ENCODE peak calls at places on chromosomes 3 and 15, in ten cellular contexts. One of them, this sample, is unnamed.

GRCh38 chr3:11703185-11703584 is 59.5 kb upstream of the VGLL4 start:
- DNase-seq in A549: no peak
- DNase-seq in CD8-positive, alpha-beta T cell: no peak
- DNase-seq in endothelial cell of umbilical vein: no peak
- DNase-seq in hepatocyte: no peak
- DNase-seq in tibial nerve: no peak
- DNase-seq in psoas muscle: no peak
- DNase-seq in lower lobe of right lung: no peak
- DNase-seq in IMR-90: no peak
- DNase-seq in mucosa of descending colon: no peak
- DNase-seq in this sample: no peak

GRCh38 chr3:142595141-142595540 is 1.1 kb upstream of the PLS1 start:
- DNase-seq in A549: no peak
- DNase-seq in CD8-positive, alpha-beta T cell: no peak
- DNase-seq in endothelial cell of umbilical vein: no peak
- DNase-seq in hepatocyte: no peak
- DNase-seq in tibial nerve: no peak
- DNase-seq in psoas muscle: no peak
- DNase-seq in lower lobe of right lung: no peak
- DNase-seq in IMR-90: no peak
- DNase-seq in mucosa of descending colon: no peak
- DNase-seq in this sample: no peak

GRCh38 chr3:79032686-79033318 is 735.0 kb downstream of the ROBO1 start:
- DNase-seq in A549: peak; percentile 69
- DNase-seq in CD8-positive, alpha-beta T cell: no peak
- DNase-seq in endothelial cell of umbilical vein: peak; percentile 62
- DNase-seq in hepatocyte: peak; percentile 66
- DNase-seq in tibial nerve: peak; percentile 68
- DNase-seq in psoas muscle: no peak
- DNase-seq in lower lobe of right lung: no peak
- DNase-seq in IMR-90: peak; percentile 67
- DNase-seq in mucosa of descending colon: no peak
- DNase-seq in this sample: peak; percentile 27

GRCh38 chr15:59366368-59367021 is 6.2 kb downstream of the MYO1E start:
- DNase-seq in A549: peak; percentile 55
- DNase-seq in CD8-positive, alpha-beta T cell: no peak
- DNase-seq in endothelial cell of umbilical vein: peak; percentile 58
- DNase-seq in hepatocyte: peak; percentile 23
- DNase-seq in tibial nerve: no peak
- DNase-seq in psoas muscle: no peak
- DNase-seq in lower lobe of right lung: no peak
- DNase-seq in IMR-90: no peak
- DNase-seq in mucosa of descending colon: no peak
- DNase-seq in this sample: no peak

GRCh38 chr3:45606991-45607712 is 12.6 kb downstream of the LIMD1 start:
- DNase-seq in A549: no peak
- DNase-seq in CD8-positive, alpha-beta T cell: no peak
- DNase-seq in endothelial cell of umbilical vein: no peak
- DNase-seq in hepatocyte: no peak
- DNase-seq in tibial nerve: no peak
- DNase-seq in psoas muscle: no peak
- DNase-seq in lower lobe of right lung: peak; percentile 34
- DNase-seq in IMR-90: peak; percentile 52
- DNase-seq in mucosa of descending colon: no peak
- DNase-seq in this sample: no peak

GRCh38 chr15:92886229-92886628 is 13.9 kb upstream of the CHD2 start:
- DNase-seq in A549: no peak
- DNase-seq in CD8-positive, alpha-beta T cell: no peak
- DNase-seq in endothelial cell of umbilical vein: no peak
- DNase-seq in hepatocyte: no peak
- DNase-seq in tibial nerve: no peak
- DNase-seq in psoas muscle: no peak
- DNase-seq in lower lobe of right lung: no peak
- DNase-seq in IMR-90: no peak
- DNase-seq in mucosa of descending colon: no peak
- DNase-seq in this sample: no peak

GRCh38 chr3:126100216-126100615 is 16.3 kb upstream of the SLC41A3 start:
- DNase-seq in A549: no peak
- DNase-seq in CD8-positive, alpha-beta T cell: peak; percentile 19
- DNase-seq in endothelial cell of umbilical vein: no peak
- DNase-seq in hepatocyte: no peak
- DNase-seq in tibial nerve: no peak
- DNase-seq in psoas muscle: no peak
- DNase-seq in lower lobe of right lung: no peak
- DNase-seq in IMR-90: no peak
- DNase-seq in mucosa of descending colon: no peak
- DNase-seq in this sample: no peak

GRCh38 chr15:67228286-67228685 is 26.2 kb downstream of the AAGAB start:
- DNase-seq in A549: no peak
- DNase-seq in CD8-positive, alpha-beta T cell: no peak
- DNase-seq in endothelial cell of umbilical vein: no peak
- DNase-seq in hepatocyte: no peak
- DNase-seq in tibial nerve: no peak
- DNase-seq in psoas muscle: no peak
- DNase-seq in lower lobe of right lung: no peak
- DNase-seq in IMR-90: no peak
- DNase-seq in mucosa of descending colon: no peak
- DNase-seq in this sample: no peak

GRCh38 chr3:31224936-31225335 is 307.8 kb upstream of the STT3B start:
- DNase-seq in A549: no peak
- DNase-seq in CD8-positive, alpha-beta T cell: no peak
- DNase-seq in endothelial cell of umbilical vein: no peak
- DNase-seq in hepatocyte: no peak
- DNase-seq in tibial nerve: no peak
- DNase-seq in psoas muscle: no peak
- DNase-seq in lower lobe of right lung: no peak
- DNase-seq in IMR-90: no peak
- DNase-seq in mucosa of descending colon: no peak
- DNase-seq in this sample: no peak

GRCh38 chr3:193407688-193408087 is 29.1 kb upstream of the ATP13A5 start:
- DNase-seq in A549: no peak
- DNase-seq in CD8-positive, alpha-beta T cell: no peak
- DNase-seq in endothelial cell of umbilical vein: no peak
- DNase-seq in hepatocyte: no peak
- DNase-seq in tibial nerve: no peak
- DNase-seq in psoas muscle: no peak
- DNase-seq in lower lobe of right lung: no peak
- DNase-seq in IMR-90: no peak
- DNase-seq in mucosa of descending colon: no peak
- DNase-seq in this sample: no peak

GRCh38 chr15:88166330-88166993 is 90.1 kb downstream of the NTRK3 start:
- DNase-seq in A549: no peak
- DNase-seq in CD8-positive, alpha-beta T cell: no peak
- DNase-seq in endothelial cell of umbilical vein: no peak
- DNase-seq in hepatocyte: peak; percentile 79
- DNase-seq in tibial nerve: no peak
- DNase-seq in psoas muscle: no peak
- DNase-seq in lower lobe of right lung: no peak
- DNase-seq in IMR-90: no peak
- DNase-seq in mucosa of descending colon: no peak
- DNase-seq in this sample: peak; percentile 7

GRCh38 chr15:63086967-63087366 is 34.7 kb upstream of the LACTB start:
- DNase-seq in A549: no peak
- DNase-seq in CD8-positive, alpha-beta T cell: no peak
- DNase-seq in endothelial cell of umbilical vein: no peak
- DNase-seq in hepatocyte: no peak
- DNase-seq in tibial nerve: no peak
- DNase-seq in psoas muscle: no peak
- DNase-seq in lower lobe of right lung: no peak
- DNase-seq in IMR-90: no peak
- DNase-seq in mucosa of descending colon: no peak
- DNase-seq in this sample: no peak

GRCh38 chr15:66953523-66954229 is 111.7 kb upstream of the SMAD3 start:
- DNase-seq in A549: no peak
- DNase-seq in CD8-positive, alpha-beta T cell: no peak
- DNase-seq in endothelial cell of umbilical vein: no peak
- DNase-seq in hepatocyte: no peak
- DNase-seq in tibial nerve: no peak
- DNase-seq in psoas muscle: no peak
- DNase-seq in lower lobe of right lung: no peak
- DNase-seq in IMR-90: no peak
- DNase-seq in mucosa of descending colon: no peak
- DNase-seq in this sample: no peak

GRCh38 chr3:156818890-156819289 is 7.3 kb upstream of the LEKR1 start:
- DNase-seq in A549: peak; percentile 54
- DNase-seq in CD8-positive, alpha-beta T cell: no peak
- DNase-seq in endothelial cell of umbilical vein: peak; percentile 80
- DNase-seq in hepatocyte: peak; percentile 34
- DNase-seq in tibial nerve: no peak
- DNase-seq in psoas muscle: no peak
- DNase-seq in lower lobe of right lung: no peak
- DNase-seq in IMR-90: peak; percentile 74
- DNase-seq in mucosa of descending colon: no peak
- DNase-seq in this sample: no peak

GRCh38 chr3:50564321-50564720 is 3.2 kb downstream of the C3orf18 start:
- DNase-seq in A549: no peak
- DNase-seq in CD8-positive, alpha-beta T cell: no peak
- DNase-seq in endothelial cell of umbilical vein: no peak
- DNase-seq in hepatocyte: no peak
- DNase-seq in tibial nerve: no peak
- DNase-seq in psoas muscle: no peak
- DNase-seq in lower lobe of right lung: no peak
- DNase-seq in IMR-90: no peak
- DNase-seq in mucosa of descending colon: no peak
- DNase-seq in this sample: no peak

GRCh38 chr3:42732829-42733459 is 30.3 kb upstream of the HHATL start:
- DNase-seq in A549: no peak
- DNase-seq in CD8-positive, alpha-beta T cell: peak; percentile 31
- DNase-seq in endothelial cell of umbilical vein: no peak
- DNase-seq in hepatocyte: no peak
- DNase-seq in tibial nerve: no peak
- DNase-seq in psoas muscle: no peak
- DNase-seq in lower lobe of right lung: no peak
- DNase-seq in IMR-90: no peak
- DNase-seq in mucosa of descending colon: no peak
- DNase-seq in this sample: no peak

GRCh38 chr15:39251413-39252197 is 329.3 kb upstream of the THBS1 start:
- DNase-seq in A549: no peak
- DNase-seq in CD8-positive, alpha-beta T cell: no peak
- DNase-seq in endothelial cell of umbilical vein: peak; percentile 82
- DNase-seq in hepatocyte: no peak
- DNase-seq in tibial nerve: no peak
- DNase-seq in psoas muscle: no peak
- DNase-seq in lower lobe of right lung: no peak
- DNase-seq in IMR-90: peak; percentile 60
- DNase-seq in mucosa of descending colon: no peak
- DNase-seq in this sample: no peak

GRCh38 chr3:12299026-12299425 is 10.2 kb downstream of the PPARG start:
- DNase-seq in A549: no peak
- DNase-seq in CD8-positive, alpha-beta T cell: no peak
- DNase-seq in endothelial cell of umbilical vein: no peak
- DNase-seq in hepatocyte: no peak
- DNase-seq in tibial nerve: no peak
- DNase-seq in psoas muscle: no peak
- DNase-seq in lower lobe of right lung: no peak
- DNase-seq in IMR-90: no peak
- DNase-seq in mucosa of descending colon: no peak
- DNase-seq in this sample: no peak

GRCh38 chr15:69275104-69275670 is 23.5 kb upstream of the PAQR5 start:
- DNase-seq in A549: no peak
- DNase-seq in CD8-positive, alpha-beta T cell: no peak
- DNase-seq in endothelial cell of umbilical vein: no peak
- DNase-seq in hepatocyte: peak; percentile 52
- DNase-seq in tibial nerve: no peak
- DNase-seq in psoas muscle: no peak
- DNase-seq in lower lobe of right lung: no peak
- DNase-seq in IMR-90: peak; percentile 42
- DNase-seq in mucosa of descending colon: no peak
- DNase-seq in this sample: no peak

DNA sequence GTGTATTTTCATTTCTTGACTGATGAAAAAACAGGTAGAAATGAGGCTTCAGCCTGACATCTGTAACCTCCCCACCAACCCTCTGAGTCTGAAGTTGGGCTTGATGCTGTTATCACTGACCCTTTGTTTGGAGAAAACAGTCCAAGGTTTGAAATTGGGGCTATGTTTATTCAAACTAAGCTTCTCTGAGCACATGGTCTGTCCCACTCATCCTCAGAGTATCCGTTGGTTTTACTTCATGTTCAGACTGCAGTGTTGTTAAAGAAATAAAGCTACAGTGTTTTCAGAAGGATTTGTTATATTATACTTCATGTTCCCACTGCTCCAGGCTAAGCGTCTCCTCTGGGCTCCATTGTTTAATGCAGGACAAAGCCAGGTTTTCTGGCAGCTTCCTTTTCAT is 6.0 kb downstream of the MAPKBP1 start:
- DNase-seq in A549: no peak
- DNase-seq in CD8-positive, alpha-beta T cell: no peak
- DNase-seq in endothelial cell of umbilical vein: peak; percentile 42
- DNase-seq in hepatocyte: peak; percentile 8
- DNase-seq in tibial nerve: no peak
- DNase-seq in psoas muscle: no peak
- DNase-seq in lower lobe of right lung: no peak
- DNase-seq in IMR-90: peak; percentile 80
- DNase-seq in mucosa of descending colon: no peak
- DNase-seq in this sample: no peak
- H3K4me1 ChIP-seq in A549: peaks cover 14% of the 10 kb centered on the region
- H3K4me1 ChIP-seq in CD8-positive, alpha-beta T cell: peaks cover 30% of the 10 kb centered on the region
- H3K4me1 ChIP-seq in endothelial cell of umbilical vein: peaks cover 55% of the 10 kb centered on the region
- H3K4me1 ChIP-seq in hepatocyte: peaks cover 37% of the 10 kb centered on the region
- H3K4me1 ChIP-seq in tibial nerve: no peaks in the 10 kb centered on the region
- H3K4me1 ChIP-seq in psoas muscle: peaks cover 25% of the 10 kb centered on the region
- H3K4me1 ChIP-seq in lower lobe of right lung: peaks cover 34% of the 10 kb centered on the region
- H3K4me1 ChIP-seq in IMR-90: peaks cover 15% of the 10 kb centered on the region
- H3K4me1 ChIP-seq in mucosa of descending colon: peaks cover 8% of the 10 kb centered on the region
- H3K4me1 ChIP-seq in this sample: peaks cover 62% of the 10 kb centered on the region

GRCh38 chr3:55877703-55878102 is 390.6 kb upstream of the WNT5A start:
- DNase-seq in A549: no peak
- DNase-seq in CD8-positive, alpha-beta T cell: no peak
- DNase-seq in endothelial cell of umbilical vein: no peak
- DNase-seq in hepatocyte: no peak
- DNase-seq in tibial nerve: no peak
- DNase-seq in psoas muscle: no peak
- DNase-seq in lower lobe of right lung: no peak
- DNase-seq in IMR-90: no peak
- DNase-seq in mucosa of descending colon: no peak
- DNase-seq in this sample: no peak
- TF ChIP-seq CTCF in A549: no peak
- TF ChIP-seq CTCF in CD8-positive, alpha-beta T cell: no peak
- TF ChIP-seq CTCF in endothelial cell of umbilical vein: no peak
- TF ChIP-seq CTCF in hepatocyte: no peak
- TF ChIP-seq CTCF in tibial nerve: no peak
- TF ChIP-seq CTCF in psoas muscle: no peak
- TF ChIP-seq CTCF in lower lobe of right lung: no peak
- TF ChIP-seq CTCF in IMR-90: no peak
- TF ChIP-seq CTCF in mucosa of descending colon: no peak
- TF ChIP-seq CTCF in this sample: no peak

GRCh38 chr3:57688291-57688690 is 4.6 kb downstream of the DENND6A start:
- DNase-seq in A549: no peak
- DNase-seq in CD8-positive, alpha-beta T cell: no peak
- DNase-seq in endothelial cell of umbilical vein: no peak
- DNase-seq in hepatocyte: no peak
- DNase-seq in tibial nerve: no peak
- DNase-seq in psoas muscle: no peak
- DNase-seq in lower lobe of right lung: no peak
- DNase-seq in IMR-90: no peak
- DNase-seq in mucosa of descending colon: no peak
- DNase-seq in this sample: no peak
- H3K4me1 ChIP-seq in A549: peaks cover 18% of the 10 kb centered on the region
- H3K4me1 ChIP-seq in CD8-positive, alpha-beta T cell: peaks cover 64% of the 10 kb centered on the region
- H3K4me1 ChIP-seq in endothelial cell of umbilical vein: peaks cover 15% of the 10 kb centered on the region
- H3K4me1 ChIP-seq in hepatocyte: no peaks in the 10 kb centered on the region
- H3K4me1 ChIP-seq in tibial nerve: no peaks in the 10 kb centered on the region
- H3K4me1 ChIP-seq in psoas muscle: peaks cover 45% of the 10 kb centered on the region
- H3K4me1 ChIP-seq in lower lobe of right lung: peaks cover 41% of the 10 kb centered on the region
- H3K4me1 ChIP-seq in IMR-90: no peaks in the 10 kb centered on the region
- H3K4me1 ChIP-seq in mucosa of descending colon: no peaks in the 10 kb centered on the region
- H3K4me1 ChIP-seq in this sample: peaks cover 9% of the 10 kb centered on the region

GRCh38 chr15:100663066-100663465 is 60.7 kb downstream of the ASB7 start:
- DNase-seq in A549: peak; percentile 48
- DNase-seq in CD8-positive, alpha-beta T cell: no peak
- DNase-seq in endothelial cell of umbilical vein: no peak
- DNase-seq in hepatocyte: no peak
- DNase-seq in tibial nerve: no peak
- DNase-seq in psoas muscle: no peak
- DNase-seq in lower lobe of right lung: no peak
- DNase-seq in IMR-90: no peak
- DNase-seq in mucosa of descending colon: no peak
- DNase-seq in this sample: peak; percentile 35
- TF ChIP-seq CTCF in A549: peak; percentile 16
- TF ChIP-seq CTCF in CD8-positive, alpha-beta T cell: no peak
- TF ChIP-seq CTCF in endothelial cell of umbilical vein: no peak
- TF ChIP-seq CTCF in hepatocyte: no peak
- TF ChIP-seq CTCF in tibial nerve: no peak
- TF ChIP-seq CTCF in psoas muscle: no peak
- TF ChIP-seq CTCF in lower lobe of right lung: no peak
- TF ChIP-seq CTCF in IMR-90: peak; percentile 19
- TF ChIP-seq CTCF in mucosa of descending colon: no peak
- TF ChIP-seq CTCF in this sample: no peak

This sample was measured in adrenal gland.